ENCODE peak calls at places on chromosomes 5 and 9, in four cellular contexts. Z is effector memory CD8-positive, alpha-beta T cell; B is GM23248; D is NCI-H2029 treated with DMSO at 0.1 percent for 48 hours. M is an unnamed sample.

GRCh38 chr5:7269591-7270274 is 126.2 kb upstream of the ADCY2 start:
- DNase-seq in Z (no peak), B (no peak), D (no peak), M (no peak)

GRCh38 chr9:14690986-14691730 is 2.1 kb downstream of the ZDHHC21 start:
- DNase-seq in B (peak), D (no peak), Z (no peak), M (no peak)

GRCh38 chr9:121892706-121893105 is 200.4 kb downstream of the TTLL11 start:
- DNase-seq in D (no peak), Z (no peak), B (no peak), M (no peak)

GRCh38 chr5:123364443-123364842 is 58.8 kb downstream of the CEP120 start:
- DNase-seq in B (no peak), D (no peak), Z (no peak), M (no peak)

GRCh38 chr5:99033014-99033931 is 104.5 kb upstream of the CHD1 start:
- DNase-seq in B (peak), D (no peak), Z (peak), M (no peak)

GRCh38 chr9:4425358-4426045 is 64.8 kb upstream of the SLC1A1 start:
- DNase-seq in D (no peak), B (peak), Z (no peak), M (no peak)

GRCh38 chr5:158938181-158938580 is 161.5 kb downstream of the EBF1 start:
- DNase-seq in B (no peak), Z (no peak), D (no peak), M (no peak)

GRCh38 chr5:139243425-139243965 is 45.3 kb upstream of the SIL1 start:
- DNase-seq in B (no peak), Z (no peak), D (no peak), M (peak)

GRCh38 chr5:156779436-156779835 is 70.7 kb upstream of the PPP1R2B start:
- DNase-seq in B (no peak), Z (no peak), D (no peak), M (no peak)

GRCh38 chr5:125336401-125336800 is 590.0 kb upstream of the ZNF608 start:
- DNase-seq in B (peak), D (no peak), Z (no peak), M (no peak)

GRCh38 chr9:134641173-134641985 is at the start of gene COL5A1:
- DNase-seq in Z (no peak), B (peak), D (no peak), M (peak)

GRCh38 chr5:206406-206805 is 11.5 kb downstream of the CCDC127 start:
- DNase-seq in B (no peak), Z (no peak), D (no peak), M (no peak)

GRCh38 chr5:137751869-137752491 is 2.2 kb downstream of the HNRNPA0 start:
- DNase-seq in D (peak), Z (no peak), B (peak), M (peak)

GRCh38 chr5:135100011-135100410 is 66.0 kb upstream of the PITX1 start:
- DNase-seq in D (no peak), Z (no peak), B (no peak), M (no peak)

GRCh38 chr9:93813687-93814560 is 141.2 kb downstream of the BARX1 start:
- DNase-seq in D (peak), B (no peak), Z (no peak), M (no peak)

GRCh38 chr5:6578676-6579343 is 54.0 kb downstream of the NSUN2 start:
- DNase-seq in B (no peak), Z (no peak), D (no peak), M (no peak)

GRCh38 chr5:77282337-77283027 is 72.0 kb downstream of the PDE8B start:
- DNase-seq in Z (no peak), D (peak), B (peak), M (peak)

GRCh38 chr5:146329697-146330096 is 8.9 kb upstream of the POU4F3 start:
- DNase-seq in D (no peak), Z (no peak), B (no peak), M (no peak)

GRCh38 chr9:17116400-17116837 is 18.4 kb upstream of the CNTLN start:
- DNase-seq in Z (no peak), B (peak), D (peak), M (no peak)

GRCh38 chr5:143248822-143249579 is 154.5 kb downstream of the NR3C1 start:
- DNase-seq in Z (no peak), B (peak), D (no peak), M (peak)